ENCODE peak calls at places on chromosomes 2 and 18, in five cellular contexts. One of them, this sample, is unnamed.

GRCh38 chr18:60157810-60158209 is 214.8 kb downstream of the MC4R start:
- DNase-seq in neural progenitor cell: no peak
- DNase-seq in fibroblast of villous mesenchyme: no peak
- DNase-seq in foreskin fibroblast: no peak
- DNase-seq in spleen: no peak
- DNase-seq in this sample: no peak

GRCh38 chr2:15613736-15614429 is 22.2 kb downstream of the DDX1 start:
- DNase-seq in neural progenitor cell: no peak
- DNase-seq in fibroblast of villous mesenchyme: no peak
- DNase-seq in foreskin fibroblast: no peak
- DNase-seq in spleen: no peak
- DNase-seq in this sample: no peak

GRCh38 chr2:96869824-96870630 is at the start of gene SEMA4C:
- DNase-seq in neural progenitor cell: peak; percentile 80
- DNase-seq in fibroblast of villous mesenchyme: no peak
- DNase-seq in foreskin fibroblast: no peak
- DNase-seq in spleen: peak; percentile 90
- DNase-seq in this sample: no peak

GRCh38 chr18:3453540-3454364 is 3.8 kb downstream of the TGIF1 start:
- DNase-seq in neural progenitor cell: peak; percentile 77
- DNase-seq in fibroblast of villous mesenchyme: peak; percentile 97
- DNase-seq in foreskin fibroblast: peak; percentile 93
- DNase-seq in spleen: peak; percentile 79
- DNase-seq in this sample: peak; percentile 76

GRCh38 chr18:41113885-41114482 is 841.0 kb upstream of the PIK3C3 start:
- DNase-seq in neural progenitor cell: no peak
- DNase-seq in fibroblast of villous mesenchyme: no peak
- DNase-seq in foreskin fibroblast: no peak
- DNase-seq in spleen: no peak
- DNase-seq in this sample: no peak

GRCh38 chr2:102166189-102166845 is 20.5 kb upstream of the IL1RL2 start:
- DNase-seq in neural progenitor cell: peak; percentile 51
- DNase-seq in fibroblast of villous mesenchyme: peak; percentile 84
- DNase-seq in foreskin fibroblast: peak; percentile 52
- DNase-seq in spleen: no peak
- DNase-seq in this sample: peak; percentile 8

GRCh38 chr2:204432196-204432595 is 113.1 kb upstream of the PARD3B start:
- DNase-seq in neural progenitor cell: no peak
- DNase-seq in fibroblast of villous mesenchyme: no peak
- DNase-seq in foreskin fibroblast: no peak
- DNase-seq in spleen: no peak
- DNase-seq in this sample: no peak

GRCh38 chr2:237556773-237557632 is 9.4 kb upstream of the PRLH start:
- DNase-seq in neural progenitor cell: no peak
- DNase-seq in fibroblast of villous mesenchyme: peak; percentile 30
- DNase-seq in foreskin fibroblast: no peak
- DNase-seq in spleen: no peak
- DNase-seq in this sample: no peak

GRCh38 chr18:55100817-55101457 is 141.7 kb upstream of the CCDC68 start:
- DNase-seq in neural progenitor cell: no peak
- DNase-seq in fibroblast of villous mesenchyme: no peak
- DNase-seq in foreskin fibroblast: no peak
- DNase-seq in spleen: no peak
- DNase-seq in this sample: peak; percentile 46

GRCh38 chr2:85095094-85095493 is 38.1 kb upstream of the TCF7L1 start:
- DNase-seq in neural progenitor cell: no peak
- DNase-seq in fibroblast of villous mesenchyme: peak; percentile 22
- DNase-seq in foreskin fibroblast: peak; percentile 18
- DNase-seq in spleen: no peak
- DNase-seq in this sample: no peak

GRCh38 chr18:13500227-13500865 is 226.0 kb downstream of the FAM210A start:
- DNase-seq in neural progenitor cell: peak; percentile 68
- DNase-seq in fibroblast of villous mesenchyme: peak; percentile 47
- DNase-seq in foreskin fibroblast: peak; percentile 20
- DNase-seq in spleen: no peak
- DNase-seq in this sample: peak; percentile 53

GRCh38 chr2:231622963-231623362 is 30.3 kb downstream of the TEX44 start:
- DNase-seq in neural progenitor cell: no peak
- DNase-seq in fibroblast of villous mesenchyme: peak; percentile 37
- DNase-seq in foreskin fibroblast: no peak
- DNase-seq in spleen: no peak
- DNase-seq in this sample: no peak

GRCh38 chr18:12455511-12455910 is 47.8 kb downstream of the PRELID3A start:
- DNase-seq in neural progenitor cell: no peak
- DNase-seq in fibroblast of villous mesenchyme: peak; percentile 63
- DNase-seq in foreskin fibroblast: peak; percentile 18
- DNase-seq in spleen: no peak
- DNase-seq in this sample: no peak

GRCh38 chr2:241010531-241011295 is 12.3 kb downstream of the SNED1 start:
- DNase-seq in neural progenitor cell: no peak
- DNase-seq in fibroblast of villous mesenchyme: no peak
- DNase-seq in foreskin fibroblast: no peak
- DNase-seq in spleen: peak; percentile 69
- DNase-seq in this sample: no peak

GRCh38 chr2:17935242-17935885 is 56.9 kb downstream of the KCNS3 start:
- DNase-seq in neural progenitor cell: no peak
- DNase-seq in fibroblast of villous mesenchyme: no peak
- DNase-seq in foreskin fibroblast: no peak
- DNase-seq in spleen: no peak
- DNase-seq in this sample: no peak

GRCh38 chr2:230170532-230170931 is 49.3 kb downstream of the SP110 start:
- DNase-seq in neural progenitor cell: no peak
- DNase-seq in fibroblast of villous mesenchyme: peak; percentile 83
- DNase-seq in foreskin fibroblast: no peak
- DNase-seq in spleen: no peak
- DNase-seq in this sample: peak; percentile 45

GRCh38 chr2:219060821-219061791 is at the start of gene IHH:
- DNase-seq in neural progenitor cell: peak; percentile 58
- DNase-seq in fibroblast of villous mesenchyme: peak; percentile 6
- DNase-seq in foreskin fibroblast: no peak
- DNase-seq in spleen: no peak
- DNase-seq in this sample: no peak

GRCh38 chr18:77905449-77906055 is 655.9 kb downstream of the GALR1 start:
- DNase-seq in neural progenitor cell: no peak
- DNase-seq in fibroblast of villous mesenchyme: no peak
- DNase-seq in foreskin fibroblast: no peak
- DNase-seq in spleen: peak; percentile 74
- DNase-seq in this sample: no peak

GRCh38 chr2:147345246-147345645 is 499.6 kb upstream of the ACVR2A start:
- DNase-seq in neural progenitor cell: no peak
- DNase-seq in fibroblast of villous mesenchyme: peak; percentile 30
- DNase-seq in foreskin fibroblast: peak; percentile 19
- DNase-seq in spleen: no peak
- DNase-seq in this sample: peak; percentile 11

GRCh38 chr18:76860411-76860810 is 38.1 kb downstream of the ZNF236 start:
- DNase-seq in neural progenitor cell: no peak
- DNase-seq in fibroblast of villous mesenchyme: no peak
- DNase-seq in foreskin fibroblast: no peak
- DNase-seq in spleen: no peak
- DNase-seq in this sample: no peak

GRCh38 chr2:109256111-109256510 is 127.1 kb downstream of the SH3RF3 start:
- DNase-seq in neural progenitor cell: no peak
- DNase-seq in fibroblast of villous mesenchyme: no peak
- DNase-seq in foreskin fibroblast: no peak
- DNase-seq in spleen: peak; percentile 72
- DNase-seq in this sample: no peak

GRCh38 chr2:96142217-96143113 is 2.8 kb downstream of the DUSP2 start:
- DNase-seq in neural progenitor cell: no peak
- DNase-seq in fibroblast of villous mesenchyme: no peak
- DNase-seq in foreskin fibroblast: no peak
- DNase-seq in spleen: peak; percentile 84
- DNase-seq in this sample: no peak

GRCh38 chr2:102618452-102619413 is 620 bp upstream of the SLC9A2 start:
- DNase-seq in neural progenitor cell: peak; percentile 62
- DNase-seq in fibroblast of villous mesenchyme: peak; percentile 3
- DNase-seq in foreskin fibroblast: no peak
- DNase-seq in spleen: peak; percentile 75
- DNase-seq in this sample: peak; percentile 1

GRCh38 chr2:214005337-214005736 is 405.5 kb upstream of the VWC2L start:
- DNase-seq in neural progenitor cell: no peak
- DNase-seq in fibroblast of villous mesenchyme: peak; percentile 2
- DNase-seq in foreskin fibroblast: no peak
- DNase-seq in spleen: no peak
- DNase-seq in this sample: no peak

GRCh38 chr18:46334200-46334553 is 230.0 kb downstream of the HAUS1 start:
- DNase-seq in neural progenitor cell: no peak
- DNase-seq in fibroblast of villous mesenchyme: no peak
- DNase-seq in foreskin fibroblast: no peak
- DNase-seq in spleen: no peak
- DNase-seq in this sample: no peak

GRCh38 chr2:145931836-145932352 is 1412.0 kb upstream of the ZEB2 start:
- DNase-seq in neural progenitor cell: no peak
- DNase-seq in fibroblast of villous mesenchyme: no peak
- DNase-seq in foreskin fibroblast: no peak
- DNase-seq in spleen: no peak
- DNase-seq in this sample: peak; percentile 90

GRCh38 chr2:75055820-75056675 is 97.6 kb downstream of the POLE4 start:
- DNase-seq in neural progenitor cell: peak; percentile 73
- DNase-seq in fibroblast of villous mesenchyme: no peak
- DNase-seq in foreskin fibroblast: no peak
- DNase-seq in spleen: no peak
- DNase-seq in this sample: no peak

GRCh38 chr2:235579128-235579527 is 85.3 kb downstream of the AGAP1 start:
- DNase-seq in neural progenitor cell: no peak
- DNase-seq in fibroblast of villous mesenchyme: no peak
- DNase-seq in foreskin fibroblast: no peak
- DNase-seq in spleen: no peak
- DNase-seq in this sample: no peak

GRCh38 chr2:235156055-235156454 is 204.2 kb downstream of the SH3BP4 start:
- DNase-seq in neural progenitor cell: no peak
- DNase-seq in fibroblast of villous mesenchyme: no peak
- DNase-seq in foreskin fibroblast: no peak
- DNase-seq in spleen: no peak
- DNase-seq in this sample: no peak

GRCh38 chr18:32086866-32087265 is 4.8 kb upstream of the RNF138 start:
- DNase-seq in neural progenitor cell: no peak
- DNase-seq in fibroblast of villous mesenchyme: no peak
- DNase-seq in foreskin fibroblast: peak; percentile 29
- DNase-seq in spleen: no peak
- DNase-seq in this sample: no peak

GRCh38 chr2:104654813-104655212 is 199.1 kb upstream of the POU3F3 start:
- DNase-seq in neural progenitor cell: no peak
- DNase-seq in fibroblast of villous mesenchyme: no peak
- DNase-seq in foreskin fibroblast: no peak
- DNase-seq in spleen: no peak
- DNase-seq in this sample: no peak

GRCh38 chr2:177772529-177772928 is 300.0 kb downstream of the PDE11A start:
- DNase-seq in neural progenitor cell: peak; percentile 39
- DNase-seq in fibroblast of villous mesenchyme: peak; percentile 50
- DNase-seq in foreskin fibroblast: no peak
- DNase-seq in spleen: no peak
- DNase-seq in this sample: peak; percentile 51
- TF ChIP-seq CTCF in neural progenitor cell: peak; percentile 72
- TF ChIP-seq CTCF in fibroblast of villous mesenchyme: peak; percentile 50
- TF ChIP-seq CTCF in foreskin fibroblast: peak; percentile 46
- TF ChIP-seq CTCF in spleen: no peak
- TF ChIP-seq CTCF in this sample: peak; percentile 63

DNA sequence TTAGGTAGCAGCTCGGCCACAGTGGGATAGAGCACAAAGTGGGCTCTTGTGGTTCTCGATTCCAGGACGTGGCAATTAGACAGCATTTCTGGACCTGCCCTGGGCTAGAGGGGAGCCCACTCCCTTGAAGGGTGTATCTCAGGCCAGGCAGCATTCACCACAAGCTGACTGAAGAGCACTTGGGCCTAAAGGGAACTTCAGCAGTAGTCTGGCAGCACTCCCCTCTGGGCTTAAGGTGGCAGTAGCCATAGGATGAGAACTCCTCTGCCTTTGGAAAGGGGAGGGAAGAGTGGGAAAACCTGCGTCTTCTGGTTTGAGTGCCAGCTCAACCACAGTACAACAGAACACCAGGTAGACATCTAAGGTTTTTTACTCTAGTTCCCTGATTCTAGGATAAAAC is 28.1 kb upstream of the EML6 start:
- DNase-seq in neural progenitor cell: no peak
- DNase-seq in fibroblast of villous mesenchyme: no peak
- DNase-seq in foreskin fibroblast: no peak
- DNase-seq in spleen: no peak
- DNase-seq in this sample: no peak
- TF ChIP-seq CTCF in neural progenitor cell: no peak
- TF ChIP-seq CTCF in fibroblast of villous mesenchyme: no peak
- TF ChIP-seq CTCF in foreskin fibroblast: no peak
- TF ChIP-seq CTCF in spleen: no peak
- TF ChIP-seq CTCF in this sample: no peak

GRCh38 chr2:35454966-35455638 is 900.5 kb upstream of the CRIM1 start:
- DNase-seq in neural progenitor cell: no peak
- DNase-seq in fibroblast of villous mesenchyme: no peak
- DNase-seq in foreskin fibroblast: no peak
- DNase-seq in spleen: no peak
- DNase-seq in this sample: peak; percentile 9
- TF ChIP-seq CTCF in neural progenitor cell: peak; percentile 17
- TF ChIP-seq CTCF in fibroblast of villous mesenchyme: no peak
- TF ChIP-seq CTCF in foreskin fibroblast: no peak
- TF ChIP-seq CTCF in spleen: no peak
- TF ChIP-seq CTCF in this sample: no peak

GRCh38 chr2:45943231-45944044 is 292.0 kb downstream of the PRKCE start:
- DNase-seq in neural progenitor cell: no peak
- DNase-seq in fibroblast of villous mesenchyme: no peak
- DNase-seq in foreskin fibroblast: no peak
- DNase-seq in spleen: no peak
- DNase-seq in this sample: no peak
- TF ChIP-seq CTCF in neural progenitor cell: peak; percentile 12
- TF ChIP-seq CTCF in fibroblast of villous mesenchyme: no peak
- TF ChIP-seq CTCF in foreskin fibroblast: no peak
- TF ChIP-seq CTCF in spleen: no peak
- TF ChIP-seq CTCF in this sample: peak; percentile 16

This sample was measured in A673.